ENCODE peak calls at places on chromosomes 1 and 21, in four cellular contexts. A is neural crest cell, R is LNCaP clone FGC, M is dorsolateral prefrontal cortex. D is an unnamed sample.

GRCh38 chr21:16522512-16522911 is 792.7 kb downstream of the USP25 start:
- DNase-seq in R (no peak), M (no peak), A (no peak), D (no peak)

GRCh38 chr1:171834831-171835230 is 6.5 kb upstream of the DNM3 start:
- DNase-seq in A (no peak), R (no peak), M (no peak), D (no peak)

GRCh38 chr1:206048582-206048981 is 4.4 kb upstream of the RHEX start:
- DNase-seq in R (no peak), M (no peak), A (no peak), D (no peak)

GRCh38 chr1:44059181-44059661 is 28.0 kb upstream of the SLC6A9 start:
- DNase-seq in M (no peak), A (no peak), R (no peak), D (no peak)

GRCh38 chr1:32761253-32761877 is 55.8 kb downstream of the YARS1 start:
- DNase-seq in R (no peak), M (no peak), A (no peak), D (no peak)

GRCh38 chr1:4931486-4931885 is 277.1 kb downstream of the AJAP1 start:
- DNase-seq in R (no peak), A (no peak), M (no peak), D (no peak)

GRCh38 chr1:12436817-12437599 is 181.0 kb downstream of the DHRS3 start:
- DNase-seq in M (no peak), A (no peak), R (no peak), D (no peak)

GRCh38 chr1:85992756-85993155 is 163.8 kb downstream of the COL24A1 start:
- DNase-seq in A (no peak), M (no peak), R (no peak), D (no peak)

GRCh38 chr21:42160111-42160949 is 58.6 kb upstream of the ABCG1 start:
- DNase-seq in R (no peak), A (no peak), M (no peak), D (no peak)

GRCh38 chr1:172761581-172762025 is 102.7 kb downstream of the FASLG start:
- DNase-seq in R (no peak), M (no peak), A (no peak), D (no peak)

GRCh38 chr21:42653492-42654061 is at the start of gene PDE9A:
- DNase-seq in M (no peak), R (no peak), A (peak), D (peak)

GRCh38 chr1:39572379-39573096 is 4.1 kb downstream of the PABPC4 start:
- DNase-seq in M (no peak), R (no peak), A (no peak), D (no peak)

GRCh38 chr1:902802-903201 is 20.9 kb upstream of the SAMD11 start:
- DNase-seq in M (no peak), A (no peak), R (no peak), D (no peak)

GRCh38 chr1:181179279-181179979 is 90.9 kb downstream of the IER5 start:
- DNase-seq in M (no peak), R (no peak), A (no peak), D (no peak)

GRCh38 chr1:66296370-66296769 is 237.6 kb upstream of the SGIP1 start:
- DNase-seq in R (no peak), M (no peak), A (no peak), D (no peak)

GRCh38 chr1:116971481-116971880 is 30.1 kb upstream of the CD101 start:
- DNase-seq in A (no peak), R (no peak), M (no peak), D (no peak)

GRCh38 chr21:40615503-40616376 is 231.2 kb downstream of the DSCAM start:
- DNase-seq in A (no peak), R (no peak), M (no peak), D (no peak)

GRCh38 chr1:192904438-192904895 is 95.6 kb downstream of the RGS2 start:
- DNase-seq in A (no peak), M (no peak), R (no peak), D (no peak)

GRCh38 chr1:29469457-29469856 is 233.1 kb downstream of the PTPRU start:
- DNase-seq in M (no peak), A (no peak), R (no peak), D (no peak)

GRCh38 chr1:33147997-33148314 is 33.9 kb downstream of the TRIM62 start:
- DNase-seq in M (no peak), R (no peak), A (no peak), D (no peak)

GRCh38 chr1:162070825-162071224 is 1.3 kb downstream of the NOS1AP start:
- DNase-seq in M (no peak), R (no peak), A (no peak), D (no peak)

GRCh38 chr21:36072453-36073167 is 2.8 kb downstream of the CBR1 start:
- DNase-seq in R (no peak), A (no peak), M (no peak), D (no peak)

GRCh38 chr1:237282266-237282783 is 240.3 kb downstream of the RYR2 start:
- DNase-seq in A (no peak), M (no peak), R (no peak), D (no peak)

GRCh38 chr1:17979815-17980214 is 127.8 kb upstream of the IGSF21 start:
- DNase-seq in M (no peak), R (no peak), A (no peak), D (no peak)

GRCh38 chr1:17186216-17186894 is 18.6 kb upstream of the PADI1 start:
- DNase-seq in M (no peak), A (no peak), R (no peak), D (no peak)

GRCh38 chr21:42237577-42237976 is 18.6 kb downstream of the ABCG1 start:
- DNase-seq in M (no peak), A (no peak), R (no peak), D (no peak)

GRCh38 chr1:116986531-116987255 is 14.9 kb upstream of the CD101 start:
- DNase-seq in A (no peak), R (no peak), M (no peak), D (no peak)

GRCh38 chr1:41731631-41732030 is 187.1 kb downstream of the HIVEP3 start:
- DNase-seq in A (no peak), R (no peak), M (no peak), D (no peak)

GRCh38 chr1:155981266-155982088 is 3.1 kb upstream of the ARHGEF2 start:
- DNase-seq in R (no peak), A (no peak), M (no peak), D (no peak)

GRCh38 chr1:240646861-240647260 is 34.9 kb upstream of the GREM2 start:
- DNase-seq in A (no peak), R (no peak), M (no peak), D (no peak)

GRCh38 chr1:3409737-3410434 is 44.6 kb upstream of the ARHGEF16 start:
- DNase-seq in R (peak), A (peak), M (peak), D (peak)

GRCh38 chr1:220810963-220811362 is 24.2 kb downstream of the MTARC1 start:
- DNase-seq in A (no peak), M (no peak), R (no peak), D (no peak)

GRCh38 chr1:243849089-243850012 is 692 bp downstream of the AKT3 start:
- DNase-seq in R (no peak), A (peak), M (peak), D (peak)

GRCh38 chr1:208090776-208091291 is 153.3 kb downstream of the PLXNA2 start:
- DNase-seq in A (no peak), M (no peak), R (no peak), D (no peak)